ENCODE peak calls at places on chromosomes 3 and 15, in six cellular contexts. One of them, this sample, is unnamed.

GRCh38 chr3:74121761-74122160 is 492.7 kb downstream of the CNTN3 start:
- DNase-seq in activated CD8-positive, alpha-beta T cell treated with anti-CD3 and anti-CD28 coated beads, Interleukin-2, amount 10 ng/mL, durations not matched to agents 7 days and 5 days: no peak
- DNase-seq in lower leg skin: no peak
- DNase-seq in GM10248: no peak
- DNase-seq in endothelial cell: no peak
- DNase-seq in NCI-H2171 treated with DMSO at 0.1 percent for 48 hours: no peak
- DNase-seq in this sample: no peak

GRCh38 chr15:38517312-38517711 is 47.3 kb downstream of the RASGRP1 start:
- DNase-seq in activated CD8-positive, alpha-beta T cell treated with anti-CD3 and anti-CD28 coated beads, Interleukin-2, amount 10 ng/mL, durations not matched to agents 7 days and 5 days: no peak
- DNase-seq in lower leg skin: no peak
- DNase-seq in GM10248: no peak
- DNase-seq in endothelial cell: no peak
- DNase-seq in NCI-H2171 treated with DMSO at 0.1 percent for 48 hours: no peak
- DNase-seq in this sample: no peak

GRCh38 chr15:97470417-97470816 is 490.1 kb upstream of the ARRDC4 start:
- DNase-seq in activated CD8-positive, alpha-beta T cell treated with anti-CD3 and anti-CD28 coated beads, Interleukin-2, amount 10 ng/mL, durations not matched to agents 7 days and 5 days: no peak
- DNase-seq in lower leg skin: no peak
- DNase-seq in GM10248: no peak
- DNase-seq in endothelial cell: no peak
- DNase-seq in NCI-H2171 treated with DMSO at 0.1 percent for 48 hours: no peak
- DNase-seq in this sample: no peak

GRCh38 chr3:186938716-186939115 is 8.4 kb downstream of the ST6GAL1 start:
- DNase-seq in activated CD8-positive, alpha-beta T cell treated with anti-CD3 and anti-CD28 coated beads, Interleukin-2, amount 10 ng/mL, durations not matched to agents 7 days and 5 days: no peak
- DNase-seq in lower leg skin: no peak
- DNase-seq in GM10248: no peak
- DNase-seq in endothelial cell: no peak
- DNase-seq in NCI-H2171 treated with DMSO at 0.1 percent for 48 hours: no peak
- DNase-seq in this sample: no peak

GRCh38 chr3:57992430-57993213 is 15.6 kb upstream of the FLNB start:
- DNase-seq in activated CD8-positive, alpha-beta T cell treated with anti-CD3 and anti-CD28 coated beads, Interleukin-2, amount 10 ng/mL, durations not matched to agents 7 days and 5 days: no peak
- DNase-seq in lower leg skin: no peak
- DNase-seq in GM10248: no peak
- DNase-seq in endothelial cell: no peak
- DNase-seq in NCI-H2171 treated with DMSO at 0.1 percent for 48 hours: no peak
- DNase-seq in this sample: no peak

GRCh38 chr15:68352401-68353062 is 75.0 kb downstream of the FEM1B start:
- DNase-seq in activated CD8-positive, alpha-beta T cell treated with anti-CD3 and anti-CD28 coated beads, Interleukin-2, amount 10 ng/mL, durations not matched to agents 7 days and 5 days: peak; percentile 70
- DNase-seq in lower leg skin: peak; percentile 89
- DNase-seq in GM10248: no peak
- DNase-seq in endothelial cell: no peak
- DNase-seq in NCI-H2171 treated with DMSO at 0.1 percent for 48 hours: no peak
- DNase-seq in this sample: no peak

GRCh38 chr3:171323934-171324535 is 136.2 kb downstream of the TNIK start:
- DNase-seq in activated CD8-positive, alpha-beta T cell treated with anti-CD3 and anti-CD28 coated beads, Interleukin-2, amount 10 ng/mL, durations not matched to agents 7 days and 5 days: no peak
- DNase-seq in lower leg skin: no peak
- DNase-seq in GM10248: no peak
- DNase-seq in endothelial cell: no peak
- DNase-seq in NCI-H2171 treated with DMSO at 0.1 percent for 48 hours: peak; percentile 72
- DNase-seq in this sample: no peak

GRCh38 chr3:94069242-94069813 is 6.5 kb downstream of the NSUN3 start:
- DNase-seq in activated CD8-positive, alpha-beta T cell treated with anti-CD3 and anti-CD28 coated beads, Interleukin-2, amount 10 ng/mL, durations not matched to agents 7 days and 5 days: no peak
- DNase-seq in lower leg skin: no peak
- DNase-seq in GM10248: no peak
- DNase-seq in endothelial cell: no peak
- DNase-seq in NCI-H2171 treated with DMSO at 0.1 percent for 48 hours: peak; percentile 42
- DNase-seq in this sample: no peak

GRCh38 chr3:97705739-97706138 is 58.8 kb upstream of the ARL6 start:
- DNase-seq in activated CD8-positive, alpha-beta T cell treated with anti-CD3 and anti-CD28 coated beads, Interleukin-2, amount 10 ng/mL, durations not matched to agents 7 days and 5 days: no peak
- DNase-seq in lower leg skin: no peak
- DNase-seq in GM10248: no peak
- DNase-seq in endothelial cell: no peak
- DNase-seq in NCI-H2171 treated with DMSO at 0.1 percent for 48 hours: no peak
- DNase-seq in this sample: no peak

GRCh38 chr15:67548862-67549651 is 6.6 kb downstream of the MAP2K5 start:
- DNase-seq in activated CD8-positive, alpha-beta T cell treated with anti-CD3 and anti-CD28 coated beads, Interleukin-2, amount 10 ng/mL, durations not matched to agents 7 days and 5 days: no peak
- DNase-seq in lower leg skin: no peak
- DNase-seq in GM10248: no peak
- DNase-seq in endothelial cell: no peak
- DNase-seq in NCI-H2171 treated with DMSO at 0.1 percent for 48 hours: peak; percentile 56
- DNase-seq in this sample: no peak

GRCh38 chr3:43659250-43659880 is 31.4 kb upstream of the ABHD5 start:
- DNase-seq in activated CD8-positive, alpha-beta T cell treated with anti-CD3 and anti-CD28 coated beads, Interleukin-2, amount 10 ng/mL, durations not matched to agents 7 days and 5 days: no peak
- DNase-seq in lower leg skin: no peak
- DNase-seq in GM10248: no peak
- DNase-seq in endothelial cell: no peak
- DNase-seq in NCI-H2171 treated with DMSO at 0.1 percent for 48 hours: no peak
- DNase-seq in this sample: no peak